ENCODE peak calls at places on chromosomes 5 and 9, in six cellular contexts. One of them, this sample, is unnamed.

GRCh38 chr5:132489871-132490483 is 596 bp downstream of the IRF1 start:
- ATAC-seq in HepG2: peak; percentile 13
- ATAC-seq in stimulated activated naive B cell treated with anti-CD40 and anti-IgM and Interleukin-4, amounts not matched to agents 10 μg/mL and 1 μg/mL and 100 μg/mL, for 72 hours: peak; percentile 48
- ATAC-seq in CD8-positive, alpha-beta T cell: peak; percentile 15
- ATAC-seq in activated T-cell treated with anti-CD3 and anti-CD28 coated beads, Interleukin-2, amount 50 U/mL, for 72 hours: no peak
- ATAC-seq in lower lobe of right lung: peak; percentile 52
- ATAC-seq in this sample: peak; percentile 67

GRCh38 chr9:70034292-70034711 is 9.3 kb upstream of the MAMDC2 start:
- ATAC-seq in HepG2: no peak
- ATAC-seq in stimulated activated naive B cell treated with anti-CD40 and anti-IgM and Interleukin-4, amounts not matched to agents 10 μg/mL and 1 μg/mL and 100 μg/mL, for 72 hours: no peak
- ATAC-seq in CD8-positive, alpha-beta T cell: no peak
- ATAC-seq in activated T-cell treated with anti-CD3 and anti-CD28 coated beads, Interleukin-2, amount 50 U/mL, for 72 hours: no peak
- ATAC-seq in lower lobe of right lung: no peak
- ATAC-seq in this sample: no peak

GRCh38 chr5:140402258-140403074 is 833 bp downstream of the ANKHD1 start:
- ATAC-seq in HepG2: peak; percentile 55
- ATAC-seq in stimulated activated naive B cell treated with anti-CD40 and anti-IgM and Interleukin-4, amounts not matched to agents 10 μg/mL and 1 μg/mL and 100 μg/mL, for 72 hours: peak; percentile 2
- ATAC-seq in CD8-positive, alpha-beta T cell: no peak
- ATAC-seq in activated T-cell treated with anti-CD3 and anti-CD28 coated beads, Interleukin-2, amount 50 U/mL, for 72 hours: peak; percentile 3
- ATAC-seq in lower lobe of right lung: peak; percentile 8
- ATAC-seq in this sample: peak; percentile 1

GRCh38 chr9:128781186-128782070 is 5.6 kb upstream of the TBC1D13 start:
- ATAC-seq in HepG2: no peak
- ATAC-seq in stimulated activated naive B cell treated with anti-CD40 and anti-IgM and Interleukin-4, amounts not matched to agents 10 μg/mL and 1 μg/mL and 100 μg/mL, for 72 hours: peak; percentile 88
- ATAC-seq in CD8-positive, alpha-beta T cell: no peak
- ATAC-seq in activated T-cell treated with anti-CD3 and anti-CD28 coated beads, Interleukin-2, amount 50 U/mL, for 72 hours: no peak
- ATAC-seq in lower lobe of right lung: no peak
- ATAC-seq in this sample: peak; percentile 90

GRCh38 chr5:36934740-36935356 is 58.3 kb downstream of the NIPBL start:
- ATAC-seq in HepG2: no peak
- ATAC-seq in stimulated activated naive B cell treated with anti-CD40 and anti-IgM and Interleukin-4, amounts not matched to agents 10 μg/mL and 1 μg/mL and 100 μg/mL, for 72 hours: no peak
- ATAC-seq in CD8-positive, alpha-beta T cell: no peak
- ATAC-seq in activated T-cell treated with anti-CD3 and anti-CD28 coated beads, Interleukin-2, amount 50 U/mL, for 72 hours: peak; percentile 76
- ATAC-seq in lower lobe of right lung: no peak
- ATAC-seq in this sample: no peak

GRCh38 chr5:56512314-56512996 is 279.3 kb upstream of the ANKRD55 start:
- ATAC-seq in HepG2: peak; percentile 21
- ATAC-seq in stimulated activated naive B cell treated with anti-CD40 and anti-IgM and Interleukin-4, amounts not matched to agents 10 μg/mL and 1 μg/mL and 100 μg/mL, for 72 hours: no peak
- ATAC-seq in CD8-positive, alpha-beta T cell: no peak
- ATAC-seq in activated T-cell treated with anti-CD3 and anti-CD28 coated beads, Interleukin-2, amount 50 U/mL, for 72 hours: peak; percentile 36
- ATAC-seq in lower lobe of right lung: no peak
- ATAC-seq in this sample: no peak

GRCh38 chr5:107303581-107303980 is 367.2 kb downstream of the EFNA5 start:
- ATAC-seq in HepG2: no peak
- ATAC-seq in stimulated activated naive B cell treated with anti-CD40 and anti-IgM and Interleukin-4, amounts not matched to agents 10 μg/mL and 1 μg/mL and 100 μg/mL, for 72 hours: no peak
- ATAC-seq in CD8-positive, alpha-beta T cell: no peak
- ATAC-seq in activated T-cell treated with anti-CD3 and anti-CD28 coated beads, Interleukin-2, amount 50 U/mL, for 72 hours: no peak
- ATAC-seq in lower lobe of right lung: no peak
- ATAC-seq in this sample: no peak

GRCh38 chr5:165143727-165144210 is 1638.3 kb downstream of the MAT2B start:
- ATAC-seq in HepG2: no peak
- ATAC-seq in stimulated activated naive B cell treated with anti-CD40 and anti-IgM and Interleukin-4, amounts not matched to agents 10 μg/mL and 1 μg/mL and 100 μg/mL, for 72 hours: no peak
- ATAC-seq in CD8-positive, alpha-beta T cell: no peak
- ATAC-seq in activated T-cell treated with anti-CD3 and anti-CD28 coated beads, Interleukin-2, amount 50 U/mL, for 72 hours: no peak
- ATAC-seq in lower lobe of right lung: no peak
- ATAC-seq in this sample: no peak

GRCh38 chr5:140020601-140021177 is 22.4 kb downstream of the NRG2 start:
- ATAC-seq in HepG2: no peak
- ATAC-seq in stimulated activated naive B cell treated with anti-CD40 and anti-IgM and Interleukin-4, amounts not matched to agents 10 μg/mL and 1 μg/mL and 100 μg/mL, for 72 hours: no peak
- ATAC-seq in CD8-positive, alpha-beta T cell: no peak
- ATAC-seq in activated T-cell treated with anti-CD3 and anti-CD28 coated beads, Interleukin-2, amount 50 U/mL, for 72 hours: no peak
- ATAC-seq in lower lobe of right lung: peak; percentile 29
- ATAC-seq in this sample: no peak

GRCh38 chr5:134511796-134512660 is 13.4 kb upstream of the JADE2 start:
- ATAC-seq in HepG2: peak; percentile 84
- ATAC-seq in stimulated activated naive B cell treated with anti-CD40 and anti-IgM and Interleukin-4, amounts not matched to agents 10 μg/mL and 1 μg/mL and 100 μg/mL, for 72 hours: peak; percentile 15
- ATAC-seq in CD8-positive, alpha-beta T cell: no peak
- ATAC-seq in activated T-cell treated with anti-CD3 and anti-CD28 coated beads, Interleukin-2, amount 50 U/mL, for 72 hours: peak; percentile 16
- ATAC-seq in lower lobe of right lung: peak; percentile 82
- ATAC-seq in this sample: no peak

GRCh38 chr5:96330532-96331140 is 102.4 kb downstream of the PCSK1 start:
- ATAC-seq in HepG2: no peak
- ATAC-seq in stimulated activated naive B cell treated with anti-CD40 and anti-IgM and Interleukin-4, amounts not matched to agents 10 μg/mL and 1 μg/mL and 100 μg/mL, for 72 hours: no peak
- ATAC-seq in CD8-positive, alpha-beta T cell: no peak
- ATAC-seq in activated T-cell treated with anti-CD3 and anti-CD28 coated beads, Interleukin-2, amount 50 U/mL, for 72 hours: no peak
- ATAC-seq in lower lobe of right lung: no peak
- ATAC-seq in this sample: no peak

GRCh38 chr9:23408874-23409273 is 417.2 kb downstream of the ELAVL2 start:
- ATAC-seq in HepG2: no peak
- ATAC-seq in stimulated activated naive B cell treated with anti-CD40 and anti-IgM and Interleukin-4, amounts not matched to agents 10 μg/mL and 1 μg/mL and 100 μg/mL, for 72 hours: no peak
- ATAC-seq in CD8-positive, alpha-beta T cell: no peak
- ATAC-seq in activated T-cell treated with anti-CD3 and anti-CD28 coated beads, Interleukin-2, amount 50 U/mL, for 72 hours: no peak
- ATAC-seq in lower lobe of right lung: no peak
- ATAC-seq in this sample: no peak

GRCh38 chr9:72255546-72255925 is 106.3 kb downstream of the GDA start:
- ATAC-seq in HepG2: no peak
- ATAC-seq in stimulated activated naive B cell treated with anti-CD40 and anti-IgM and Interleukin-4, amounts not matched to agents 10 μg/mL and 1 μg/mL and 100 μg/mL, for 72 hours: no peak
- ATAC-seq in CD8-positive, alpha-beta T cell: no peak
- ATAC-seq in activated T-cell treated with anti-CD3 and anti-CD28 coated beads, Interleukin-2, amount 50 U/mL, for 72 hours: no peak
- ATAC-seq in lower lobe of right lung: no peak
- ATAC-seq in this sample: no peak

GRCh38 chr5:141598389-141599360 is 20.1 kb downstream of the DIAPH1 start:
- ATAC-seq in HepG2: peak; percentile 33
- ATAC-seq in stimulated activated naive B cell treated with anti-CD40 and anti-IgM and Interleukin-4, amounts not matched to agents 10 μg/mL and 1 μg/mL and 100 μg/mL, for 72 hours: no peak
- ATAC-seq in CD8-positive, alpha-beta T cell: peak; percentile 44
- ATAC-seq in activated T-cell treated with anti-CD3 and anti-CD28 coated beads, Interleukin-2, amount 50 U/mL, for 72 hours: peak; percentile 72
- ATAC-seq in lower lobe of right lung: peak; percentile 47
- ATAC-seq in this sample: no peak

GRCh38 chr9:7172445-7173115 is 414.8 kb downstream of the KDM4C start:
- ATAC-seq in HepG2: no peak
- ATAC-seq in stimulated activated naive B cell treated with anti-CD40 and anti-IgM and Interleukin-4, amounts not matched to agents 10 μg/mL and 1 μg/mL and 100 μg/mL, for 72 hours: no peak
- ATAC-seq in CD8-positive, alpha-beta T cell: no peak
- ATAC-seq in activated T-cell treated with anti-CD3 and anti-CD28 coated beads, Interleukin-2, amount 50 U/mL, for 72 hours: no peak
- ATAC-seq in lower lobe of right lung: no peak
- ATAC-seq in this sample: no peak

GRCh38 chr5:2142456-2142954 is 259.8 kb upstream of the IRX4 start:
- ATAC-seq in HepG2: no peak
- ATAC-seq in stimulated activated naive B cell treated with anti-CD40 and anti-IgM and Interleukin-4, amounts not matched to agents 10 μg/mL and 1 μg/mL and 100 μg/mL, for 72 hours: no peak
- ATAC-seq in CD8-positive, alpha-beta T cell: no peak
- ATAC-seq in activated T-cell treated with anti-CD3 and anti-CD28 coated beads, Interleukin-2, amount 50 U/mL, for 72 hours: no peak
- ATAC-seq in lower lobe of right lung: no peak
- ATAC-seq in this sample: no peak

GRCh38 chr5:54022156-54022685 is 288.2 kb downstream of the ARL15 start:
- ATAC-seq in HepG2: no peak
- ATAC-seq in stimulated activated naive B cell treated with anti-CD40 and anti-IgM and Interleukin-4, amounts not matched to agents 10 μg/mL and 1 μg/mL and 100 μg/mL, for 72 hours: no peak
- ATAC-seq in CD8-positive, alpha-beta T cell: no peak
- ATAC-seq in activated T-cell treated with anti-CD3 and anti-CD28 coated beads, Interleukin-2, amount 50 U/mL, for 72 hours: peak; percentile 50
- ATAC-seq in lower lobe of right lung: no peak
- ATAC-seq in this sample: no peak

GRCh38 chr5:53436480-53437191 is 43.8 kb upstream of the FST start:
- ATAC-seq in HepG2: no peak
- ATAC-seq in stimulated activated naive B cell treated with anti-CD40 and anti-IgM and Interleukin-4, amounts not matched to agents 10 μg/mL and 1 μg/mL and 100 μg/mL, for 72 hours: no peak
- ATAC-seq in CD8-positive, alpha-beta T cell: no peak
- ATAC-seq in activated T-cell treated with anti-CD3 and anti-CD28 coated beads, Interleukin-2, amount 50 U/mL, for 72 hours: no peak
- ATAC-seq in lower lobe of right lung: no peak
- ATAC-seq in this sample: no peak

GRCh38 chr5:131328536-131329186 is 64.8 kb downstream of the CDC42SE2 start:
- ATAC-seq in HepG2: peak; percentile 52
- ATAC-seq in stimulated activated naive B cell treated with anti-CD40 and anti-IgM and Interleukin-4, amounts not matched to agents 10 μg/mL and 1 μg/mL and 100 μg/mL, for 72 hours: no peak
- ATAC-seq in CD8-positive, alpha-beta T cell: no peak
- ATAC-seq in activated T-cell treated with anti-CD3 and anti-CD28 coated beads, Interleukin-2, amount 50 U/mL, for 72 hours: peak; percentile 66
- ATAC-seq in lower lobe of right lung: peak; percentile 24
- ATAC-seq in this sample: no peak

GRCh38 chr9:121976751-121977150 is 116.4 kb downstream of the TTLL11 start:
- ATAC-seq in HepG2: no peak
- ATAC-seq in stimulated activated naive B cell treated with anti-CD40 and anti-IgM and Interleukin-4, amounts not matched to agents 10 μg/mL and 1 μg/mL and 100 μg/mL, for 72 hours: no peak
- ATAC-seq in CD8-positive, alpha-beta T cell: no peak
- ATAC-seq in activated T-cell treated with anti-CD3 and anti-CD28 coated beads, Interleukin-2, amount 50 U/mL, for 72 hours: peak; percentile 54
- ATAC-seq in lower lobe of right lung: no peak
- ATAC-seq in this sample: no peak

GRCh38 chr9:118281787-118282186 is 577.6 kb downstream of the TLR4 start:
- ATAC-seq in HepG2: no peak
- ATAC-seq in stimulated activated naive B cell treated with anti-CD40 and anti-IgM and Interleukin-4, amounts not matched to agents 10 μg/mL and 1 μg/mL and 100 μg/mL, for 72 hours: no peak
- ATAC-seq in CD8-positive, alpha-beta T cell: no peak
- ATAC-seq in activated T-cell treated with anti-CD3 and anti-CD28 coated beads, Interleukin-2, amount 50 U/mL, for 72 hours: no peak
- ATAC-seq in lower lobe of right lung: no peak
- ATAC-seq in this sample: no peak

GRCh38 chr5:139660916-139661814 is 13.0 kb downstream of the CXXC5 start:
- ATAC-seq in HepG2: no peak
- ATAC-seq in stimulated activated naive B cell treated with anti-CD40 and anti-IgM and Interleukin-4, amounts not matched to agents 10 μg/mL and 1 μg/mL and 100 μg/mL, for 72 hours: peak; percentile 65
- ATAC-seq in CD8-positive, alpha-beta T cell: peak; percentile 52
- ATAC-seq in activated T-cell treated with anti-CD3 and anti-CD28 coated beads, Interleukin-2, amount 50 U/mL, for 72 hours: peak; percentile 26
- ATAC-seq in lower lobe of right lung: peak; percentile 89
- ATAC-seq in this sample: peak; percentile 79

GRCh38 chr5:127426661-127427060 is 90.8 kb upstream of the PRRC1 start:
- ATAC-seq in HepG2: no peak
- ATAC-seq in stimulated activated naive B cell treated with anti-CD40 and anti-IgM and Interleukin-4, amounts not matched to agents 10 μg/mL and 1 μg/mL and 100 μg/mL, for 72 hours: no peak
- ATAC-seq in CD8-positive, alpha-beta T cell: no peak
- ATAC-seq in activated T-cell treated with anti-CD3 and anti-CD28 coated beads, Interleukin-2, amount 50 U/mL, for 72 hours: no peak
- ATAC-seq in lower lobe of right lung: no peak
- ATAC-seq in this sample: no peak

GRCh38 chr9:34575775-34576592 is 13.5 kb downstream of the CNTFR start:
- ATAC-seq in HepG2: peak; percentile 14
- ATAC-seq in stimulated activated naive B cell treated with anti-CD40 and anti-IgM and Interleukin-4, amounts not matched to agents 10 μg/mL and 1 μg/mL and 100 μg/mL, for 72 hours: no peak
- ATAC-seq in CD8-positive, alpha-beta T cell: no peak
- ATAC-seq in activated T-cell treated with anti-CD3 and anti-CD28 coated beads, Interleukin-2, amount 50 U/mL, for 72 hours: no peak
- ATAC-seq in lower lobe of right lung: no peak
- ATAC-seq in this sample: no peak

GRCh38 chr5:56412601-56413379 is 179.7 kb upstream of the ANKRD55 start:
- ATAC-seq in HepG2: no peak
- ATAC-seq in stimulated activated naive B cell treated with anti-CD40 and anti-IgM and Interleukin-4, amounts not matched to agents 10 μg/mL and 1 μg/mL and 100 μg/mL, for 72 hours: peak; percentile 91
- ATAC-seq in CD8-positive, alpha-beta T cell: no peak
- ATAC-seq in activated T-cell treated with anti-CD3 and anti-CD28 coated beads, Interleukin-2, amount 50 U/mL, for 72 hours: peak; percentile 53
- ATAC-seq in lower lobe of right lung: peak; percentile 62
- ATAC-seq in this sample: peak; percentile 92

GRCh38 chr9:33795819-33796218 is 458 bp downstream of the PRSS3 start:
- ATAC-seq in HepG2: no peak
- ATAC-seq in stimulated activated naive B cell treated with anti-CD40 and anti-IgM and Interleukin-4, amounts not matched to agents 10 μg/mL and 1 μg/mL and 100 μg/mL, for 72 hours: no peak
- ATAC-seq in CD8-positive, alpha-beta T cell: no peak
- ATAC-seq in activated T-cell treated with anti-CD3 and anti-CD28 coated beads, Interleukin-2, amount 50 U/mL, for 72 hours: no peak
- ATAC-seq in lower lobe of right lung: peak; percentile 59
- ATAC-seq in this sample: no peak

GRCh38 chr9:132989414-132989996 is 11.0 kb downstream of the GFI1B start:
- ATAC-seq in HepG2: no peak
- ATAC-seq in stimulated activated naive B cell treated with anti-CD40 and anti-IgM and Interleukin-4, amounts not matched to agents 10 μg/mL and 1 μg/mL and 100 μg/mL, for 72 hours: peak; percentile 23
- ATAC-seq in CD8-positive, alpha-beta T cell: no peak
- ATAC-seq in activated T-cell treated with anti-CD3 and anti-CD28 coated beads, Interleukin-2, amount 50 U/mL, for 72 hours: no peak
- ATAC-seq in lower lobe of right lung: no peak
- ATAC-seq in this sample: no peak

GRCh38 chr9:115341401-115341800 is 223.4 kb upstream of the TNC start:
- ATAC-seq in HepG2: no peak
- ATAC-seq in stimulated activated naive B cell treated with anti-CD40 and anti-IgM and Interleukin-4, amounts not matched to agents 10 μg/mL and 1 μg/mL and 100 μg/mL, for 72 hours: no peak
- ATAC-seq in CD8-positive, alpha-beta T cell: no peak
- ATAC-seq in activated T-cell treated with anti-CD3 and anti-CD28 coated beads, Interleukin-2, amount 50 U/mL, for 72 hours: no peak
- ATAC-seq in lower lobe of right lung: no peak
- ATAC-seq in this sample: no peak